ENCODE peak calls at places on chromosome 4, in seven cellular contexts. H is iris pigment epithelial cell; K is GM06990; O is stimulated activated naive CD4-positive, alpha-beta T cell; R is astrocyte of the spinal cord; S is NCI-H2029 treated with DMSO at 0.1 percent for 48 hours; U is kidney tubule cell. M is an unnamed sample.

GRCh38 chr4:5785806-5786680 is 75.0 kb downstream of the EVC start:
- DNase-seq in K (no peak), S (no peak), H (peak), R (peak), O (no peak), U (peak), M (peak)

GRCh38 chr4:93649828-93650227 is 178.7 kb upstream of the ATOH1 start:
- DNase-seq in S (no peak), U (no peak), H (no peak), K (no peak), O (no peak), R (no peak), M (no peak)

GRCh38 chr4:40842318-40842717 is 92.6 kb downstream of the NSUN7 start:
- DNase-seq in U (no peak), R (no peak), K (no peak), H (no peak), S (peak), O (no peak), M (no peak)

GRCh38 chr4:154277164-154277563 is 214.4 kb downstream of the DCHS2 start:
- DNase-seq in U (no peak), S (no peak), H (peak), K (no peak), R (peak), O (no peak), M (peak)

GRCh38 chr4:99710681-99711345 is 53.2 kb upstream of the C4orf54 start:
- DNase-seq in O (no peak), U (peak), H (peak), R (no peak), S (no peak), K (no peak), M (no peak)

GRCh38 chr4:4782969-4783368 is 76.5 kb upstream of the MSX1 start:
- DNase-seq in H (peak), K (no peak), U (peak), S (no peak), O (no peak), R (no peak), M (no peak)

GRCh38 chr4:164012396-164013027 is 518.0 kb downstream of the TMA16 start:
- DNase-seq in O (peak), S (no peak), R (peak), U (peak), H (peak), K (no peak), M (peak)

GRCh38 chr4:38073596-38074234 is 113.5 kb downstream of the PTTG2 start:
- DNase-seq in S (no peak), R (no peak), O (no peak), U (no peak), H (no peak), K (no peak), M (no peak)

GRCh38 chr4:3807311-3807710 is 41.1 kb downstream of the ADRA2C start:
- DNase-seq in U (no peak), R (no peak), S (no peak), H (no peak), O (no peak), K (no peak), M (no peak)

GRCh38 chr4:7338876-7339623 is 95.7 kb downstream of the PSAPL1 start:
- DNase-seq in R (no peak), S (no peak), U (no peak), H (no peak), O (no peak), K (no peak), M (no peak)

GRCh38 chr4:122583906-122584305 is 37.0 kb downstream of the IL21 start:
- DNase-seq in S (no peak), R (no peak), K (no peak), H (peak), O (no peak), U (no peak), M (no peak)

GRCh38 chr4:38989487-38989886 is 42.7 kb downstream of the TMEM156 start:
- DNase-seq in K (no peak), O (no peak), S (no peak), R (no peak), U (peak), H (peak), M (no peak)

GRCh38 chr4:184450045-184450444 is 24.3 kb downstream of the IRF2 start:
- DNase-seq in H (peak), S (no peak), U (peak), O (no peak), K (no peak), R (peak), M (peak)

GRCh38 chr4:76235407-76235806 is 16.1 kb upstream of the FAM47E start:
- DNase-seq in S (no peak), K (no peak), O (no peak), U (no peak), R (no peak), H (no peak), M (no peak)

GRCh38 chr4:3324093-3324815 is 31.4 kb downstream of the RGS12 start:
- DNase-seq in S (no peak), K (no peak), R (no peak), U (no peak), H (no peak), O (no peak), M (no peak)

GRCh38 chr4:78136109-78137081 is 79.3 kb downstream of the FRAS1 start:
- DNase-seq in R (no peak), U (peak), S (no peak), O (no peak), K (no peak), H (peak), M (no peak)

GRCh38 chr4:40749717-40750460 is at the start of gene NSUN7:
- DNase-seq in S (peak), U (peak), O (no peak), H (peak), K (peak), R (peak), M (no peak)

GRCh38 chr4:95949808-95950207 is 109.9 kb downstream of the PDHA2 start:
- DNase-seq in H (no peak), O (no peak), K (no peak), R (no peak), U (no peak), S (no peak), M (no peak)

GRCh38 chr4:171622729-171623128 is 190.5 kb upstream of the GALNTL6 start:
- DNase-seq in U (no peak), K (no peak), H (no peak), S (no peak), O (no peak), R (no peak), M (no peak)

GRCh38 chr4:143700420-143701352 is at the start of gene FREM3:
- DNase-seq in K (peak), H (no peak), R (no peak), O (no peak), S (peak), U (peak), M (no peak)

GRCh38 chr4:1790005-1790404 is 3.1 kb upstream of the FGFR3 start:
- DNase-seq in H (no peak), R (no peak), S (no peak), K (no peak), U (no peak), O (no peak), M (no peak)

GRCh38 chr4:176360446-176360845 is 40.7 kb downstream of the SPCS3 start:
- DNase-seq in O (no peak), U (no peak), H (peak), K (no peak), S (no peak), R (no peak), M (no peak)

GRCh38 chr4:73883306-73883705 is 14.1 kb downstream of the CXCL1 start:
- DNase-seq in O (no peak), R (peak), H (peak), K (no peak), U (peak), S (no peak), M (peak)

GRCh38 chr4:148021706-148022105 is 289.8 kb downstream of the ARHGAP10 start:
- DNase-seq in R (no peak), H (no peak), K (no peak), S (no peak), U (no peak), O (no peak), M (no peak)

GRCh38 chr4:38855466-38855865 is 1.2 kb downstream of the TLR6 start:
- DNase-seq in O (no peak), U (no peak), R (no peak), S (no peak), K (peak), H (no peak), M (no peak)

GRCh38 chr4:7372673-7373072 is 62.1 kb downstream of the PSAPL1 start:
- DNase-seq in H (no peak), U (no peak), S (no peak), O (no peak), K (no peak), R (no peak), M (no peak)

GRCh38 chr4:71415491-71415890 is 76.7 kb downstream of the SLC4A4 start:
- DNase-seq in S (no peak), H (peak), K (no peak), U (peak), R (no peak), O (no peak), M (no peak)

GRCh38 chr4:5773271-5773555 is 62.2 kb downstream of the EVC start:
- DNase-seq in O (no peak), R (peak), H (peak), U (peak), S (no peak), K (no peak), M (peak)

GRCh38 chr4:86641516-86642090 is 47.5 kb downstream of the PTPN13 start:
- DNase-seq in S (no peak), K (peak), O (no peak), U (no peak), H (no peak), R (no peak), M (no peak)

GRCh38 chr4:162912482-162912881 is 254.2 kb downstream of the NAF1 start:
- DNase-seq in R (no peak), S (no peak), H (no peak), U (no peak), K (no peak), O (no peak), M (no peak)

GRCh38 chr4:155667538-155668511 is 1.2 kb downstream of the GUCY1A1 start:
- DNase-seq in O (no peak), R (peak), U (peak), S (peak), H (peak), K (peak), M (no peak)

GRCh38 chr4:140799686-140800225 is 43.6 kb upstream of the TBC1D9 start:
- DNase-seq in U (no peak), K (no peak), H (no peak), R (no peak), O (no peak), S (no peak), M (no peak)

GRCh38 chr4:146567396-146567795 is 45.7 kb upstream of the SLC10A7 start:
- DNase-seq in U (no peak), R (no peak), H (no peak), O (no peak), S (no peak), K (no peak), M (no peak)

GRCh38 chr4:126458993-126459392 is 1144.2 kb downstream of the FAT4 start:
- DNase-seq in O (no peak), S (no peak), K (no peak), U (no peak), H (no peak), R (peak), M (no peak)

GRCh38 chr4:122412547-122412946 is 33.7 kb downstream of the ADAD1 start:
- DNase-seq in K (no peak), O (no peak), R (no peak), H (peak), S (no peak), U (no peak), M (no peak)

M was measured in astrocyte of the cerebellum.